ENCODE peak calls at places on chromosomes 13 and 19, in four cellular contexts. H is H9; T is tibial artery; D is effector memory CD4-positive, alpha-beta T cell. V is an unnamed sample.
A peak's percentile ranks its signal among the peaks of the same experiment; 100 is the strongest.

GRCh38 chr19:776549-776948 is 20.7 kb upstream of the PTBP1 start:
- DNase-seq in T (no peak), H (no peak), D (no peak), V (no peak)

GRCh38 chr13:84479656-84480055 is 597.4 kb upstream of the SLITRK1 start:
- DNase-seq in T (no peak), D (no peak), H (no peak), V (no peak)

GRCh38 chr19:44643605-44644390 is at the start of gene PVR:
- DNase-seq in D (no peak), T (peak; percentile 53), H (peak; percentile 75), V (peak; percentile 12)

GRCh38 chr19:49333426-49334288 is 1.5 kb upstream of the CD37 start:
- DNase-seq in H (peak; percentile 27), D (peak; percentile 41), T (no peak), V (no peak)

GRCh38 chr19:47391510-47392223 is 27.7 kb downstream of the MEIS3 start:
- DNase-seq in T (peak; percentile 66), H (peak; percentile 95), D (peak; percentile 64), V (peak; percentile 26)

GRCh38 chr19:34254552-34255432 is at the start of gene GARRE1:
- DNase-seq in D (peak; percentile 71), H (peak; percentile 41), T (no peak), V (no peak)

GRCh38 chr19:35733180-35734125 is 8.8 kb downstream of the IGFLR1 start:
- DNase-seq in H (no peak), D (no peak), T (no peak), V (no peak)

GRCh38 chr13:50340146-50340545 is 324.9 kb downstream of the KCNRG start:
- DNase-seq in H (no peak), T (no peak), D (no peak), V (no peak)

GRCh38 chr19:36838784-36839324 is 667 bp upstream of the ZNF790 start:
- DNase-seq in T (no peak), D (no peak), H (no peak), V (no peak)

GRCh38 chr13:30859326-30859725 is 46.7 kb upstream of the MEDAG start:
- DNase-seq in T (no peak), H (no peak), D (no peak), V (no peak)

GRCh38 chr19:14383556-14383897 is 2.3 kb downstream of the ADGRE5 start:
- DNase-seq in D (no peak), T (no peak), H (no peak), V (no peak)

GRCh38 chr19:584240-585001 is 5.3 kb upstream of the HCN2 start:
- DNase-seq in D (peak; percentile 38), H (peak; percentile 83), T (no peak), V (peak; percentile 54)

GRCh38 chr19:29789007-29789406 is 22.8 kb upstream of the CCNE1 start:
- DNase-seq in D (no peak), H (no peak), T (no peak), V (no peak)

GRCh38 chr19:45145270-45146189 is 15.3 kb downstream of the NKPD1 start:
- DNase-seq in T (no peak), D (no peak), H (no peak), V (no peak)

GRCh38 chr19:2550431-2551171 is 74.7 kb downstream of the GADD45B start:
- DNase-seq in H (peak; percentile 47), D (no peak), T (no peak), V (peak; percentile 44)

GRCh38 chr13:101258071-101258470 is 158.2 kb downstream of the NALCN start:
- DNase-seq in H (peak; percentile 64), D (peak; percentile 41), T (no peak), V (no peak)

GRCh38 chr13:40581277-40581579 is 85.2 kb downstream of the FOXO1 start:
- DNase-seq in T (no peak), H (no peak), D (no peak), V (no peak)

DNA sequence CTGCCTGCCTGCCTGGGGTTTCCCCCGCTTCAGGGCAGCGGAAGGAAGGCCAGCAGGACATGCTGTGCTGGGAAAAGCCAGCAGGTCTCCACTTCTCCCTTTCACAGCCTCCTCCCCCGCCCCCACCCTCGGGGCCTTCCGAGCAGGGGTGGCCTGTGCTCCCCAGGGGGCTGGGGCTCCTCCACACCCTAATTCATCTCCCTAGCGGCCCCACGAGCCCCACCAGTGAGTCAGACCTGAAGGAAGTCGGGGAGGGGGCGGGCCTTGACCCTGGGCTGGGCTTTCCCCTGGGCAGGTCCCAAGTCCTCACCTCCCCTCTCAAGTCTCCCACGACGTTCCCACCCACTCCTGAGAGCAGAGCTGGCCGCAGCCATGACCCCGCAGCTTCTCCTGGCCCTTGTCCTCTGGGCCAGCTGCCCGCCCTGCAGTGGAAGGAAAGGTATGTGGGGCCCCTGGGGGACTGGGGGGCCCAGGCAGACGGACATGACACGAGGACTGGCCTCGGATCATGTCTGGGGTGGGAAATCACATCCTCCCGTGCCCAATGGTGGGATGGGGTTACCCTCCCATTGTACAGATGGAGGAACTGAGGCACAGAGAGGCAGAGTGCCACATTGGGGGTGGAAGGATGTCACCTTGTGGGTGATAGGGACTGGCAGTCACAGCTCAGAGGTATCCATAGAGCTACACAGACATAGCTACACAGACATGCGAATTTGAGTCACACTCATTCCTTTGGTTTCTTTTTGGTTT is at the start of gene EBI3:
- DNase-seq in H (peak; percentile 54), D (no peak), T (peak; percentile 27), V (no peak)
- H3K27ac ChIP-seq in H (no peak within 1 kb of the TSS), D (no peak within 1 kb of the TSS), T (no peak within 1 kb of the TSS), V (peak within 1 kb of the TSS; percentile 62)

DNA sequence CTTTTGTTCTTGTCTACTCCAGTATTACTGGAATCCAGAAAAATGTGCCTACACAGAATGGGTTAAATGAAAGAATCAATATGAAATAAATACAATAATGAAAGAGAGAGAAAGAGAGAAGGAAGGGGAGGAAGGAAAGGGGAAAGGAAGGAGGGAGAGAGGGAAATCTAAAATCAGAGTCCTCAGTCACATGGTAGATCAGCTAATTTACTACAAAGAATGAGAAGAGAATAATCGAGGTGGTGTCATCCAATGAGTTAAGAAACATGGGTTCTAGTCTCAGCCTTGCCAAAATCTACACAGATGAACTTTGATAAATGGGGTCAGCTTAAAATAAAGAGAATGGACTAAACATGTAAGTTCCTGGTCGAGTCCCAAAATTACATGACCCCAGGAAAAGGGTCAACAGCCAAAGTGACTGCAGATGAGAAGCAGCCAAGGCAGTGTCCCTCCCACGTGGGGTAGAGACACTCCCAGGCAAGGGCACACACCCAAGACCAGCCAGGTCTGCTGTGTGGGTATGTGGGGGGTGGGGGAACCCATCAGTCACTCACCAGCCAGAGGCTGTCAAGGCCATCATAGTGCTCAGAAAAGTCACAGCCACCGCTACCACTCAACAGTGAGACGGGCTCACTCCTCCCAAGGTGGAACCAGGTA is 103.6 kb downstream of the STK24 start:
- DNase-seq in H (no peak), D (no peak), T (no peak), V (no peak)
- H3K27ac ChIP-seq in H (no peak overlapping the region), D (peak overlapping the region; percentile 27), T (no peak overlapping the region), V (no peak overlapping the region)

DNA sequence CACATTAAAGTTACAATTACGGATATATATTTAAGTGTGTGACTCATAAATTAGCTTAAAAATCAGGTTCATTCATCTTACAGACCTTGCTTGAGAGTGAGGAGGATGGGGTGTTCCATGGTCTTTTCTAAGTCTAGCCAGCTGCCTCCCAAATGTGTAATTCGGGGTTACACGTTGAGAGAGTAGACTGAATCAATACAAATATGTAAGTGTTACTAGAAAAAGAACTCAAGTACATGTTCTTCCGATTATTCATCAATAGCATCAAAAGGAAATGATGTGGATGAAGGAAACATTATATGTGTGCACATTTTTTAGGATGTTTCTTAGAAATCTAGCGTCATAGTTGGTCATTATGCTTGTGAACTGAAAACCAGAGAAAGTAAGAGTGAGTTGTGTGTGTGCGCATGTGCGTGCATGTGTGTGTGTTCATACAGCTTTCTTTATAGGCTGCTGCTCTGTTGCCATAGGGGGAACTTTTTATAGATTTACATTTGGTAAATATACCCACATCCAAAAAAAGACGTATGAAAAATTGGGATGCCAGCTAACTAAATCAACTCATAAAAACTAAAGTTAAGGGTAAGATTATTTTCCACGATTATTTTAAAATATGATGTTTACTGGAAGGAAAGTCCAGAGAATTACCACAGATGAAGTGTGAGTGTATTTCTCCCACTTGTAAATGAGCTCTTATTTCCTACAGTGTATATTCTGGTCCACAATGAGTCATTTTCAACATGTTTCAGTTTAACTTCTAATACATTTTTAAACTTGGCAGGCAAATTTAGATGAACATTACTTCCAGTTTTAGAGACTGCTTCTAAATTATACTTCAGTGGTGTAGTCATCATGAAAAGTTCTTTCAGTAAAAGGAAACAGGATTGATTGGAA is 82.5 kb downstream of the PIBF1 start:
- DNase-seq in H (no peak), D (no peak), T (no peak), V (no peak)
- H3K27ac ChIP-seq in H (no peak overlapping the region), D (no peak overlapping the region), T (no peak overlapping the region), V (no peak overlapping the region)

GRCh38 chr19:6458695-6459355 is 767 bp downstream of the SLC25A23 start:
- DNase-seq in D (no peak), T (no peak), H (no peak), V (no peak)
- H3K27ac ChIP-seq in D (peak overlapping the region; percentile 13), T (peak overlapping the region; percentile 64), H (no peak overlapping the region), V (peak overlapping the region; percentile 82)

GRCh38 chr13:41740479-41740878 is 220.4 kb downstream of the VWA8 start:
- DNase-seq in T (no peak), D (no peak), H (no peak), V (no peak)
- H3K27ac ChIP-seq in T (no peak overlapping the region), D (no peak overlapping the region), H (no peak overlapping the region), V (no peak overlapping the region)

GRCh38 chr19:18710986-18711751 is 27.7 kb downstream of the CRTC1 start:
- DNase-seq in T (peak; percentile 44), D (no peak), H (no peak), V (no peak)
- H3K27ac ChIP-seq in T (no peak overlapping the region), D (no peak overlapping the region), H (no peak overlapping the region), V (no peak overlapping the region)

DNA sequence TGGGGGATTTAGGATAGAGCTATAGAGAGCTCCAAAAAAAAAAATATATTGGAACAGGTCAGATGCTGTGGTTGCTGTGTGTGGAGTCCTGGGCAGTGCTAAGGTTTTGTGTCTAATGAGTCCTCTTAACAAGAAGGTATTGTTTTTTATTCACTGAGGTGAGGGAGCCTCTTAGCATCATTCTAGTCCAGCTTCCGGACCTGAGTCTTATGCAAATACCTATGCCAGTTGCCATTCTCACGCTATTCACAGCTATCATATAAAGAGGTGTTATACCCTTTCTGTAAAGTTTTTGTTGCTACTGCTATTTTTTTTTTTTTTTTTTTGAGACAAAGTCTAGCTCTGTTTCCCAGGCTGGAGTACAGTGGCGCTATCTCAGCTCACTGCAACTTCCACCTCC is 1.4 kb downstream of the NLRP2 start:
- DNase-seq in D (no peak), T (no peak), H (no peak), V (no peak)
- H3K27ac ChIP-seq in D (no peak overlapping the region), T (no peak overlapping the region), H (no peak overlapping the region), V (no peak overlapping the region)

V was measured in caudate nucleus.